ENCODE peak calls at places on chromosomes 3 and 15, in nine cellular contexts. T is fibroblast of mammary gland, R is endothelial cell, J is foreskin fibroblast, I is AG04450, C is heart left ventricle, B is neural crest cell, D is spleen, O is uterus. K is an unnamed sample.

GRCh38 chr15:74228723-74229081 is 7.4 kb upstream of the CCDC33 start:
- DNase-seq in D (no peak), R (no peak), I (no peak), O (no peak), B (no peak), C (peak; percentile 16), T (no peak), J (peak; percentile 23), K (no peak)

GRCh38 chr3:81947359-81947758 is 185.9 kb upstream of the GBE1 start:
- DNase-seq in O (no peak), R (no peak), C (no peak), I (no peak), T (no peak), J (no peak), D (no peak), B (no peak), K (no peak)

GRCh38 chr3:197793246-197793645 is 2.2 kb downstream of the LRCH3 start:
- DNase-seq in D (no peak), I (no peak), O (no peak), B (no peak), C (no peak), T (peak; percentile 61), R (no peak), J (peak; percentile 66), K (no peak)

GRCh38 chr3:175266478-175266877 is 407.3 kb downstream of the NAALADL2 start:
- DNase-seq in R (no peak), O (no peak), D (no peak), B (no peak), T (peak; percentile 65), C (no peak), J (peak; percentile 54), I (no peak), K (no peak)

GRCh38 chr3:8639585-8639984 is 5.0 kb downstream of the SSUH2 start:
- DNase-seq in D (no peak), O (no peak), J (no peak), C (no peak), B (no peak), R (no peak), I (no peak), T (no peak), K (no peak)

GRCh38 chr3:100665230-100665629 is 44.1 kb upstream of the TFG start:
- DNase-seq in J (no peak), C (no peak), I (no peak), O (no peak), D (no peak), R (no peak), T (no peak), B (no peak), K (no peak)

GRCh38 chr3:128481438-128481942 is 11.5 kb downstream of the GATA2 start:
- DNase-seq in B (no peak), D (peak; percentile 74), R (no peak), C (peak; percentile 83), I (no peak), J (no peak), O (peak; percentile 70), T (no peak), K (peak; percentile 68)

GRCh38 chr3:71581981-71582611 is 1.4 kb downstream of the FOXP1 start:
- DNase-seq in O (peak; percentile 46), D (peak; percentile 90), B (peak; percentile 48), R (peak; percentile 58), C (peak; percentile 67), J (peak; percentile 54), I (no peak), T (no peak), K (peak; percentile 88)

GRCh38 chr15:79450648-79451047 is 18.5 kb downstream of the MINAR1 start:
- DNase-seq in O (no peak), J (no peak), T (peak; percentile 4), I (no peak), D (no peak), B (no peak), C (no peak), R (no peak), K (no peak)

GRCh38 chr3:180630360-180630759 is 28.4 kb downstream of the TTC14 start:
- DNase-seq in J (peak; percentile 10), C (no peak), R (no peak), T (peak; percentile 25), B (no peak), O (no peak), I (no peak), D (no peak), K (no peak)

DNA sequence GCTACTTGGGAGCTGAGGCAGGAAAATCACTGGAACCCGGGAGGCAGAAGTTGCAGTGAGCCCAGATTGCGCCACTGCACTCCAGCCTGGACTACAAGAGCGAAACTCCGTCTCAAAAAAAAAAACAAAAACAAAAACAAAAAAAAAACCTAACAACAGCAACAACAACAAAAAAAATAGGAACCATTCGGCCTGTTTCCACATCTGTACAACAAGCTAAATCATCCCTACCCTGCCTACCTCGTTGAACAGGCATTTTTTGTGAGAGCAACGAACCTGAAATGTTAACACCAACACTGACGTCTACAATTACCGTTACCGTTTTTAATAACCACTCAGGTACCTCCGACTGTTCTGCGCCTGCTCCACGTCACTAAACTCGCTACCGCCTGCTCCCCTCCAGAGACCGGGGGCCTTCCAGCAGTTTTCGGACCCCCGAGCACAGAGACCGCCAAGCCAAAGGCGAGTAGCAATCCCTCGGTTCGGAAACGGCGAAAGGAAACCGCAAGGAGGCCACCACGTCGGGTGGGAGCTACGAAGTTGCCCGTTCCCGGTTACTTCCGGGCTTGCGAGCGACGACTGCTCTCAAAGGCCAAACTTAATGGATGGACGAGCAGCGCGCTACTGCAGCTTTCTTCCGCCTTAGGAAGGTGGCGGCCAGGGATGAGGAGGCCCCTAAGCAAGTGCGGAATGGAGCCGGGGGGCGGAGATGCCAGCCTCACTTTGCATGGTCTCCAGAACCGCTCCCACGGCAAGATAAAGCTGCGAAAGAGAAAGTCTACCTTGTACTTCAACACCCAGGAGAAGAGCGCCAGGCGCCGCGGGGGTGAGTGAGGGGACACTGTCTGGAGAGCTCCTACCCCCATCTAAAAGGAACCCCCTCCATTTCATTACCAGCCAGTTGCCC is at the start of the genes PIGB and PIGBOS1:
- DNase-seq in R (peak; percentile 79), B (peak; percentile 70), D (peak; percentile 96), J (peak; percentile 93), T (peak; percentile 89), I (peak; percentile 70), O (peak; percentile 77), C (peak; percentile 86), K (no peak)
- TF ChIP-seq CTCF in R (no peak), B (peak; percentile 37), D (peak; percentile 41), J (peak; percentile 5), T (no peak), I (peak; percentile 23), O (no peak), C (peak; percentile 11), K (peak; percentile 35)

GRCh38 chr3:27105904-27106303 is 263.3 kb downstream of the NEK10 start:
- DNase-seq in B (peak; percentile 3), T (no peak), I (no peak), R (peak; percentile 59), O (no peak), C (no peak), D (no peak), J (no peak), K (no peak)
- TF ChIP-seq CTCF in B (peak; percentile 45), T (no peak), I (no peak), R (peak; percentile 20), O (no peak), C (peak; percentile 25), D (no peak), J (no peak), K (peak; percentile 32)

GRCh38 chr15:66047321-66048024 is 178.2 kb downstream of the RAB11A start:
- DNase-seq in J (no peak), B (no peak), R (no peak), C (no peak), T (no peak), O (no peak), D (no peak), I (no peak), K (no peak)
- TF ChIP-seq CTCF in J (no peak), B (no peak), R (no peak), C (no peak), T (no peak), O (no peak), D (no peak), I (no peak), K (no peak)

GRCh38 chr3:50352762-50353161 is 2.1 kb downstream of the CYB561D2 start:
- DNase-seq in B (no peak), R (no peak), C (no peak), D (no peak), J (peak; percentile 73), T (peak; percentile 43), O (no peak), I (no peak), K (no peak)
- TF ChIP-seq CTCF in B (no peak), R (no peak), C (no peak), D (no peak), J (peak; percentile 44), T (peak; percentile 31), O (no peak), I (peak; percentile 34), K (peak; percentile 63)

GRCh38 chr3:17469954-17470353 is 272.5 kb downstream of the TBC1D5 start:
- DNase-seq in J (no peak), R (no peak), D (no peak), C (no peak), B (no peak), I (no peak), O (no peak), T (no peak), K (no peak)

GRCh38 chr3:17478673-17479072 is 263.8 kb downstream of the TBC1D5 start:
- DNase-seq in R (no peak), O (no peak), T (peak; percentile 93), J (peak; percentile 81), I (peak; percentile 60), C (no peak), B (no peak), D (no peak), K (no peak)

GRCh38 chr3:17469520-17469919 is 272.9 kb downstream of the TBC1D5 start:
- DNase-seq in J (peak; percentile 16), R (no peak), B (no peak), O (no peak), T (peak; percentile 21), I (no peak), D (no peak), C (no peak), K (no peak)

GRCh38 chr3:17473761-17474160 is 268.7 kb downstream of the TBC1D5 start:
- DNase-seq in B (no peak), J (peak; percentile 11), R (no peak), I (no peak), C (no peak), T (peak; percentile 32), D (no peak), O (no peak), K (no peak)
- TF ChIP-seq CTCF in B (peak; percentile 48), J (no peak), R (peak; percentile 27), I (peak; percentile 42), C (peak; percentile 23), T (peak; percentile 24), D (no peak), O (no peak), K (peak; percentile 77)